ENCODE peak calls at places on chromosomes 13 and 19, in nine cellular contexts. U, Y, H, A, M, S, N, T and P are unnamed samples.

GRCh38 chr13:75226755-75227435 is 255.1 kb downstream of the TBC1D4 start:
- DNase-seq in U (no peak), Y (no peak), H (peak; percentile 86), A (no peak), M (no peak), S (peak; percentile 99), N (no peak), T (no peak), P (no peak)

GRCh38 chr13:27979765-27980279 is 8.7 kb downstream of the URAD start:
- DNase-seq in U (no peak), Y (no peak), H (no peak), A (no peak), M (peak; percentile 35), S (no peak), N (no peak), T (no peak), P (peak; percentile 33)

GRCh38 chr13:90803210-90803609 is 544.3 kb upstream of the MIR17HG start:
- DNase-seq in U (no peak), Y (no peak), H (no peak), A (no peak), M (no peak), S (no peak), N (no peak), T (no peak), P (no peak)

GRCh38 chr13:40271931-40272775 is 394.3 kb downstream of the FOXO1 start:
- DNase-seq in U (peak; percentile 44), Y (peak; percentile 87), H (peak; percentile 22), A (no peak), M (no peak), S (peak; percentile 92), N (no peak), T (no peak), P (peak; percentile 25)

GRCh38 chr19:4671182-4671851 is 1.2 kb upstream of the MYDGF start:
- DNase-seq in U (no peak), Y (no peak), H (no peak), A (no peak), M (no peak), S (no peak), N (no peak), T (no peak), P (no peak)

GRCh38 chr13:109844396-109844795 is 58.0 kb upstream of the IRS2 start:
- DNase-seq in U (no peak), Y (no peak), H (peak; percentile 73), A (no peak), M (no peak), S (peak; percentile 59), N (no peak), T (no peak), P (no peak)

GRCh38 chr19:41951686-41952172 is 7.4 kb downstream of the RABAC1 start:
- DNase-seq in U (peak; percentile 82), Y (peak; percentile 79), H (peak; percentile 65), A (peak; percentile 81), M (peak; percentile 86), S (peak; percentile 22), N (peak; percentile 89), T (peak; percentile 94), P (peak; percentile 90)

GRCh38 chr13:25149670-25150069 is 22.4 kb downstream of the AMER2 start:
- DNase-seq in U (no peak), Y (no peak), H (no peak), A (no peak), M (no peak), S (no peak), N (no peak), T (no peak), P (no peak)

GRCh38 chr13:39684531-39685137 is 29.2 kb downstream of the COG6 start:
- DNase-seq in U (no peak), Y (no peak), H (peak; percentile 65), A (no peak), M (no peak), S (peak; percentile 37), N (no peak), T (no peak), P (no peak)

GRCh38 chr13:20378721-20379120 is 146.6 kb upstream of the GJB6 start:
- DNase-seq in U (no peak), Y (no peak), H (no peak), A (no peak), M (no peak), S (no peak), N (no peak), T (peak; percentile 52), P (no peak)

GRCh38 chr13:99971576-99972189 is at the start of gene ZIC5:
- DNase-seq in U (no peak), Y (no peak), H (no peak), A (no peak), M (no peak), S (no peak), N (no peak), T (no peak), P (no peak)

GRCh38 chr19:6970478-6970877 is 50.8 kb downstream of the MBD3L2B start:
- DNase-seq in U (no peak), Y (no peak), H (no peak), A (no peak), M (no peak), S (no peak), N (peak; percentile 12), T (no peak), P (no peak)

GRCh38 chr19:51686171-51686570 is 7.0 kb upstream of the SPACA6 start:
- DNase-seq in U (no peak), Y (no peak), H (no peak), A (no peak), M (no peak), S (no peak), N (no peak), T (no peak), P (no peak)
- H3K9me3 ChIP-seq in U (no peaks in the 10 kb centered on the region), Y (no peaks in the 10 kb centered on the region), H (no peaks in the 10 kb centered on the region), A (no peaks in the 10 kb centered on the region), M (no peaks in the 10 kb centered on the region), S (no peaks in the 10 kb centered on the region), N (peaks cover 4% of the 10 kb centered on the region), T (no peaks in the 10 kb centered on the region), P (no peaks in the 10 kb centered on the region)

GRCh38 chr19:11692127-11692790 is 46.5 kb downstream of the ZNF823 start:
- DNase-seq in U (no peak), Y (no peak), H (no peak), A (no peak), M (no peak), S (no peak), N (no peak), T (no peak), P (no peak)

GRCh38 chr19:11698231-11698630 is 40.5 kb downstream of the ZNF823 start:
- DNase-seq in U (no peak), Y (no peak), H (no peak), A (no peak), M (no peak), S (no peak), N (no peak), T (no peak), P (no peak)

GRCh38 chr19:11694533-11695439 is 44.0 kb downstream of the ZNF823 start:
- DNase-seq in U (peak; percentile 96), Y (peak; percentile 97), H (peak; percentile 86), A (peak; percentile 81), M (peak; percentile 96), S (peak; percentile 78), N (peak; percentile 96), T (peak; percentile 91), P (peak; percentile 98)

GRCh38 chr19:11697284-11697855 is 41.4 kb downstream of the ZNF823 start:
- DNase-seq in U (no peak), Y (no peak), H (no peak), A (no peak), M (no peak), S (no peak), N (no peak), T (no peak), P (no peak)

GRCh38 chr19:11693505-11694499 is 44.9 kb downstream of the ZNF823 start:
- DNase-seq in U (no peak), Y (no peak), H (peak; percentile 75), A (no peak), M (no peak), S (peak; percentile 25), N (peak; percentile 55), T (no peak), P (peak; percentile 17)
- TF ChIP-seq CTCF in U (no peak), Y (no peak), H (peak; percentile 3), A (no peak), M (no peak), S (no peak), N (no peak), T (no peak), P (no peak)

GRCh38 chr13:80249906-80250513 is 90.9 kb downstream of the SPRY2 start:
- DNase-seq in U (no peak), Y (no peak), H (no peak), A (no peak), M (no peak), S (no peak), N (no peak), T (no peak), P (no peak)
- H3K4me3 ChIP-seq in U (no peak overlapping the region), Y (no peak overlapping the region), H (no peak overlapping the region), A (no peak overlapping the region), M (no peak overlapping the region), S (no peak overlapping the region), N (no peak overlapping the region), T (no peak overlapping the region), P (no peak overlapping the region)

GRCh38 chr19:29404951-29405727 is 120.7 kb upstream of the VSTM2B start:
- DNase-seq in U (no peak), Y (peak; percentile 33), H (no peak), A (no peak), M (no peak), S (no peak), N (peak; percentile 49), T (no peak), P (no peak)
- H3K9me3 ChIP-seq in U (no peaks in the 10 kb centered on the region), Y (no peaks in the 10 kb centered on the region), H (peaks cover 6% of the 10 kb centered on the region), A (no peaks in the 10 kb centered on the region), M (no peaks in the 10 kb centered on the region), S (no peaks in the 10 kb centered on the region), N (no peaks in the 10 kb centered on the region), T (no peaks in the 10 kb centered on the region), P (no peaks in the 10 kb centered on the region)

GRCh38 chr13:43936630-43937029 is 56.9 kb downstream of the LACC1 start:
- DNase-seq in U (no peak), Y (no peak), H (no peak), A (no peak), M (no peak), S (no peak), N (no peak), T (no peak), P (no peak)
- TF ChIP-seq CTCF in U (no peak), Y (no peak), H (no peak), A (no peak), M (no peak), S (no peak), N (no peak), T (no peak), P (no peak)